ENCODE peak calls at places on chromosomes 11 and 22, in six cellular contexts. H is iPS-NIHi11, P is EL, Q is mammary epithelial cell, U is GM04504, X is anterior cingulate cortex. N is an unnamed sample.

GRCh38 chr11:59802639-59803176 is 7.9 kb downstream of the MRPL16 start:
- DNase-seq in P (peak; percentile 60), X (peak; percentile 31), H (no peak), Q (peak; percentile 44), U (no peak), N (no peak)

GRCh38 chr22:41347066-41347859 is 34.5 kb upstream of the TEF start:
- DNase-seq in U (no peak), P (no peak), X (no peak), H (no peak), Q (no peak), N (no peak)

GRCh38 chr11:59918987-59919589 is 19.1 kb upstream of the OOSP1 start:
- DNase-seq in H (peak; percentile 42), P (peak; percentile 76), Q (peak; percentile 68), X (no peak), U (peak; percentile 10), N (no peak)

GRCh38 chr11:61752117-61752924 is at the start of gene MYRF:
- DNase-seq in H (peak; percentile 86), X (no peak), Q (no peak), U (no peak), P (peak; percentile 56), N (peak; percentile 58)

GRCh38 chr11:108131993-108132392 is 10.6 kb downstream of the ACAT1 start:
- DNase-seq in H (no peak), Q (no peak), X (no peak), U (peak; percentile 24), P (peak; percentile 15), N (no peak)

GRCh38 chr11:19279455-19279854 is 38.7 kb upstream of the E2F8 start:
- DNase-seq in P (no peak), X (no peak), U (no peak), H (peak; percentile 48), Q (no peak), N (no peak)

GRCh38 chr11:7677071-7677470 is 3.8 kb upstream of the CYB5R2 start:
- DNase-seq in P (peak; percentile 96), H (no peak), U (no peak), X (no peak), Q (peak; percentile 94), N (no peak)

GRCh38 chr11:124520253-124520854 is 23.1 kb downstream of the OR8B12 start:
- DNase-seq in P (no peak), X (no peak), Q (no peak), H (no peak), U (no peak), N (no peak)

GRCh38 chr11:18280438-18281046 is 14.5 kb downstream of the SAA1 start:
- DNase-seq in U (no peak), Q (no peak), H (no peak), P (no peak), X (no peak), N (no peak)

GRCh38 chr11:79011357-79011756 is 429.5 kb downstream of the TENM4 start:
- DNase-seq in U (no peak), Q (no peak), P (no peak), X (no peak), H (no peak), N (no peak)

GRCh38 chr11:92311616-92312449 is 87.2 kb downstream of the FAT3 start:
- DNase-seq in H (peak; percentile 66), U (no peak), P (peak; percentile 43), Q (no peak), X (no peak), N (no peak)

GRCh38 chr11:131278472-131278871 is 91.9 kb upstream of the NTM start:
- DNase-seq in X (peak; percentile 27), P (no peak), Q (no peak), U (no peak), H (no peak), N (peak; percentile 85)

GRCh38 chr11:117229931-117230285 is 2.0 kb downstream of the PCSK7 start:
- DNase-seq in P (no peak), H (no peak), U (no peak), X (no peak), Q (no peak), N (no peak)

GRCh38 chr22:46573781-46574437 is 36.5 kb upstream of the CELSR1 start:
- DNase-seq in P (no peak), U (no peak), Q (no peak), H (no peak), X (no peak), N (no peak)